ENCODE peak calls at places on chromosomes 6 and 20, in five cellular contexts. B is NCI-H1694 treated with DMSO at 0.1 percent for 48 hours, N is GF-D8, R is cardiac muscle cell, D is GM20000. S is an unnamed sample.

GRCh38 chr6:53306819-53307347 is 41.9 kb downstream of the ELOVL5 start:
- DNase-seq in R (no peak), D (peak), B (no peak), N (no peak), S (no peak)

GRCh38 chr6:147430811-147431210 is 77.7 kb upstream of the SAMD5 start:
- DNase-seq in N (no peak), R (no peak), D (no peak), B (no peak), S (no peak)

GRCh38 chr6:125377621-125378020 is 75.9 kb upstream of the HDDC2 start:
- DNase-seq in B (no peak), R (peak), N (no peak), D (no peak), S (no peak)

GRCh38 chr20:34946661-34947060 is 8.9 kb downstream of the GSS start:
- DNase-seq in R (no peak), B (no peak), N (no peak), D (no peak), S (no peak)

GRCh38 chr6:52271852-52272460 is 12.6 kb downstream of the MCM3 start:
- DNase-seq in R (peak), B (no peak), D (no peak), N (no peak), S (no peak)

GRCh38 chr20:35237486-35237885 is 11.0 kb downstream of the MMP24 start:
- DNase-seq in B (no peak), N (no peak), R (no peak), D (no peak), S (no peak)

GRCh38 chr6:160226118-160226541 is 32.5 kb downstream of the SLC22A2 start:
- DNase-seq in N (no peak), D (no peak), B (no peak), R (peak), S (no peak)

GRCh38 chr6:53922571-53922981 is 127.8 kb downstream of the LRRC1 start:
- DNase-seq in D (no peak), N (no peak), R (no peak), B (no peak), S (no peak)

GRCh38 chr6:16635291-16635809 is 125.9 kb downstream of the ATXN1 start:
- DNase-seq in R (no peak), N (no peak), B (no peak), D (no peak), S (no peak)

GRCh38 chr6:143158113-143158581 is 97.5 kb downstream of the AIG1 start:
- DNase-seq in B (no peak), R (no peak), D (no peak), N (no peak), S (no peak)

GRCh38 chr6:43759157-43759925 is 10.7 kb upstream of the VEGFA start:
- DNase-seq in N (no peak), B (no peak), D (no peak), R (no peak), S (no peak)

GRCh38 chr6:33192671-33193602 is 670 bp upstream of the COL11A2 start:
- DNase-seq in R (peak), D (peak), B (no peak), N (no peak), S (no peak)

GRCh38 chr6:385614-386013 is 5.9 kb upstream of the IRF4 start:
- DNase-seq in R (no peak), D (no peak), B (no peak), N (no peak), S (no peak)

GRCh38 chr20:36303020-36303595 is 3.0 kb upstream of the DLGAP4 start:
- DNase-seq in B (peak), N (no peak), D (no peak), R (no peak), S (peak)

GRCh38 chr6:18263561-18264337 is 581 bp downstream of the DEK start:
- DNase-seq in D (no peak), N (no peak), R (peak), B (no peak), S (peak)

GRCh38 chr6:129567374-129567773 is 142.6 kb downstream of the ARHGAP18 start:
- DNase-seq in N (no peak), R (peak), B (no peak), D (peak), S (no peak)